ENCODE peak calls at places on chromosomes 16 and 17, in six cellular contexts. One of them, this sample, is unnamed.

GRCh38 chr17:60747069-60747808 is 69.6 kb downstream of the BCAS3 start:
- DNase-seq in tibial nerve: no peak
- DNase-seq in transverse colon: no peak
- DNase-seq in suprapubic skin: no peak
- DNase-seq in H1: peak; percentile 7
- DNase-seq in stomach: no peak
- DNase-seq in this sample: no peak

GRCh38 chr16:24036614-24037013 is 200.8 kb downstream of the PRKCB start:
- DNase-seq in tibial nerve: peak; percentile 17
- DNase-seq in transverse colon: peak; percentile 49
- DNase-seq in suprapubic skin: no peak
- DNase-seq in H1: no peak
- DNase-seq in stomach: peak; percentile 28
- DNase-seq in this sample: peak; percentile 46

GRCh38 chr17:37220609-37220953 is 155.2 kb upstream of the C17orf78 start:
- DNase-seq in tibial nerve: no peak
- DNase-seq in transverse colon: peak; percentile 9
- DNase-seq in suprapubic skin: no peak
- DNase-seq in H1: no peak
- DNase-seq in stomach: no peak
- DNase-seq in this sample: no peak

GRCh38 chr16:53910990-53911389 is 207.0 kb downstream of the FTO start:
- DNase-seq in tibial nerve: no peak
- DNase-seq in transverse colon: no peak
- DNase-seq in suprapubic skin: no peak
- DNase-seq in H1: no peak
- DNase-seq in stomach: no peak
- DNase-seq in this sample: no peak

GRCh38 chr16:14681115-14681514 is 13.0 kb downstream of the PLA2G10 start:
- DNase-seq in tibial nerve: no peak
- DNase-seq in transverse colon: no peak
- DNase-seq in suprapubic skin: no peak
- DNase-seq in H1: no peak
- DNase-seq in stomach: no peak
- DNase-seq in this sample: no peak

GRCh38 chr16:87380875-87381274 is 2.7 kb downstream of the FBXO31 start:
- DNase-seq in tibial nerve: no peak
- DNase-seq in transverse colon: no peak
- DNase-seq in suprapubic skin: no peak
- DNase-seq in H1: no peak
- DNase-seq in stomach: no peak
- DNase-seq in this sample: peak; percentile 67

GRCh38 chr17:79626156-79626890 is 15.5 kb upstream of the RBFOX3 start:
- DNase-seq in tibial nerve: no peak
- DNase-seq in transverse colon: peak; percentile 3
- DNase-seq in suprapubic skin: peak; percentile 59
- DNase-seq in H1: no peak
- DNase-seq in stomach: no peak
- DNase-seq in this sample: no peak

GRCh38 chr17:54968954-54969400 is 412 bp downstream of the STXBP4 start:
- DNase-seq in tibial nerve: no peak
- DNase-seq in transverse colon: peak; percentile 28
- DNase-seq in suprapubic skin: no peak
- DNase-seq in H1: no peak
- DNase-seq in stomach: no peak
- DNase-seq in this sample: peak; percentile 32

GRCh38 chr16:28084209-28084608 is 20.7 kb upstream of the GSG1L start:
- DNase-seq in tibial nerve: no peak
- DNase-seq in transverse colon: no peak
- DNase-seq in suprapubic skin: no peak
- DNase-seq in H1: no peak
- DNase-seq in stomach: no peak
- DNase-seq in this sample: no peak

GRCh38 chr16:3508736-3509135 is 7.9 kb downstream of the CLUAP1 start:
- DNase-seq in tibial nerve: no peak
- DNase-seq in transverse colon: no peak
- DNase-seq in suprapubic skin: no peak
- DNase-seq in H1: no peak
- DNase-seq in stomach: no peak
- DNase-seq in this sample: no peak

GRCh38 chr17:27296427-27296979 is 2.6 kb downstream of the WSB1 start:
- DNase-seq in tibial nerve: no peak
- DNase-seq in transverse colon: no peak
- DNase-seq in suprapubic skin: no peak
- DNase-seq in H1: no peak
- DNase-seq in stomach: no peak
- DNase-seq in this sample: no peak

GRCh38 chr17:27294689-27295630 is 1.0 kb downstream of the WSB1 start:
- DNase-seq in tibial nerve: peak; percentile 81
- DNase-seq in transverse colon: peak; percentile 76
- DNase-seq in suprapubic skin: peak; percentile 87
- DNase-seq in H1: no peak
- DNase-seq in stomach: peak; percentile 61
- DNase-seq in this sample: peak; percentile 31

GRCh38 chr17:27295945-27296344 is 2.0 kb downstream of the WSB1 start:
- DNase-seq in tibial nerve: no peak
- DNase-seq in transverse colon: no peak
- DNase-seq in suprapubic skin: no peak
- DNase-seq in H1: no peak
- DNase-seq in stomach: no peak
- DNase-seq in this sample: no peak

GRCh38 chr17:27293359-27293897 is 486 bp upstream of the WSB1 start:
- DNase-seq in tibial nerve: no peak
- DNase-seq in transverse colon: no peak
- DNase-seq in suprapubic skin: no peak
- DNase-seq in H1: no peak
- DNase-seq in stomach: no peak
- DNase-seq in this sample: no peak

DNA sequence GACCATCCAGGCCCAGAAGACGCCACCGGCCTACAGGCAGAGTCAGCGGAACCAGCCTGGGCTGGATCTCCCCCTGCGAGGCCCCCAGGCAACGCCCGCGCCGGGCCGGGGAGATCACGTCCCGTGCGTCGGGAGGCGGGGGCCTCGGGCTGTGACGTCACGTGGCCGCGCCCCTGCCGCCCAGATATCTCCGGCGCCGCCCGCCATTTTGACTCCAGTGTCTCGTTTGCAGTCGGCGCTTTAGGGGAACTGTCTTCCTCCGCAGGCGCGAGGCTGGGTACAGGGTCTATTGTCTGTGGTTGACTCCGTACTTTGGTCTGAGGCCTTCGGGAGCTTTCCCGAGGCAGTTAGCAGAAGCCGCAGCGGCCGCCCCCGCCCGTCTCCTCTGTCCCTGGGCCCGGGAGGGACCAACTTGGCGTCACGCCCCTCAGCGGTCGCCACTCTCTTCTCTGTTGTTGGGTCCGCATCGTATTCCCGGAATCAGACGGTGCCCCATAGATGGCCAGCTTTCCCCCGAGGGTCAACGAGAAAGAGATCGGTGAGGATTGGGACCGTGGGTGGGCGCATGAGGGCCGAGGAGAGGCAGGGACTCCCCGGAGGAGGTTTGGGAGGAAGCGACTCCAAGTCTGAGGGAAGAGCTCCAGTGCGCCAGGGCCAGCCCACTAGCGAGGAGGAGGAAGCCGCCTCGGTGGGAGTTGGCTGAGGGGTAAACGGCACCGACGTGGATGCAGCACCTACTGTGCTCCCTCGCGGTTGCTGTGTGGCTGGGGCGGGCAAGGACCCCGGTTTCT is at the start of gene WSB1:
- DNase-seq in tibial nerve: peak; percentile 94
- DNase-seq in transverse colon: peak; percentile 94
- DNase-seq in suprapubic skin: peak; percentile 98
- DNase-seq in H1: peak; percentile 47
- DNase-seq in stomach: peak; percentile 94
- DNase-seq in this sample: peak; percentile 77
- TF ChIP-seq EP300 in tibial nerve: peak; percentile 97
- TF ChIP-seq EP300 in transverse colon: peak; percentile 57
- TF ChIP-seq EP300 in suprapubic skin: no peak
- TF ChIP-seq EP300 in H1: no peak
- TF ChIP-seq EP300 in stomach: peak; percentile 58
- TF ChIP-seq EP300 in this sample: no peak

GRCh38 chr17:15321556-15322250 is 19.7 kb downstream of the TEKT3 start:
- DNase-seq in tibial nerve: no peak
- DNase-seq in transverse colon: no peak
- DNase-seq in suprapubic skin: no peak
- DNase-seq in H1: no peak
- DNase-seq in stomach: no peak
- DNase-seq in this sample: no peak

GRCh38 chr17:15319461-15319860 is 21.9 kb downstream of the TEKT3 start:
- DNase-seq in tibial nerve: no peak
- DNase-seq in transverse colon: no peak
- DNase-seq in suprapubic skin: no peak
- DNase-seq in H1: no peak
- DNase-seq in stomach: no peak
- DNase-seq in this sample: no peak

DNA sequence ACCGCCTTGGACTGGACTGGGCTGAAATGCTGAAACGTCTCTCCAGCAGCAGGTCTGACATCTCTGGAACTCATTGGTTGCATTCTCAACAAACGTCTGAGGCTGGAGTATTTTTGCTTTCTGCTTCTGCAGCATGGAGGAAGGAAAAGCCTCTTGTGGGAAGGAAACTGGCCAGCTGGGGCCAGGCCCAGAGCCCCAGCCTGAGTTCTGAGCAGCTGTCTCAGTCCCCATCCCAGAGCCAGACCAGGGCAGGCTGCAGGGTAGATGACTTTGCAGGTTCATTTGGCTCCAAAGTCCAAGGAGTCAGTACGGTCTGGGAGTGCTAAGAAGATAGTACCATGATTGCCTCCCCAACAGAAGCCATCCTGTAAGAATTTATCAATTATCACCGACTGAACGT is 18.2 kb downstream of the TEKT3 start:
- DNase-seq in tibial nerve: no peak
- DNase-seq in transverse colon: no peak
- DNase-seq in suprapubic skin: no peak
- DNase-seq in H1: no peak
- DNase-seq in stomach: no peak
- DNase-seq in this sample: no peak
- TF ChIP-seq EP300 in tibial nerve: no peak
- TF ChIP-seq EP300 in transverse colon: no peak
- TF ChIP-seq EP300 in suprapubic skin: no peak
- TF ChIP-seq EP300 in H1: no peak
- TF ChIP-seq EP300 in stomach: no peak
- TF ChIP-seq EP300 in this sample: no peak

GRCh38 chr16:61929801-61930200 is 106.4 kb downstream of the CDH8 start:
- DNase-seq in tibial nerve: no peak
- DNase-seq in transverse colon: no peak
- DNase-seq in suprapubic skin: no peak
- DNase-seq in H1: no peak
- DNase-seq in stomach: no peak
- DNase-seq in this sample: no peak

GRCh38 chr16:61921373-61921772 is 114.9 kb downstream of the CDH8 start:
- DNase-seq in tibial nerve: no peak
- DNase-seq in transverse colon: no peak
- DNase-seq in suprapubic skin: no peak
- DNase-seq in H1: no peak
- DNase-seq in stomach: no peak
- DNase-seq in this sample: no peak

GRCh38 chr16:61923629-61924028 is 112.6 kb downstream of the CDH8 start:
- DNase-seq in tibial nerve: no peak
- DNase-seq in transverse colon: no peak
- DNase-seq in suprapubic skin: no peak
- DNase-seq in H1: no peak
- DNase-seq in stomach: no peak
- DNase-seq in this sample: no peak

GRCh38 chr16:61926766-61927165 is 109.5 kb downstream of the CDH8 start:
- DNase-seq in tibial nerve: no peak
- DNase-seq in transverse colon: no peak
- DNase-seq in suprapubic skin: no peak
- DNase-seq in H1: no peak
- DNase-seq in stomach: no peak
- DNase-seq in this sample: peak; percentile 9
- TF ChIP-seq EP300 in tibial nerve: no peak
- TF ChIP-seq EP300 in transverse colon: no peak
- TF ChIP-seq EP300 in suprapubic skin: no peak
- TF ChIP-seq EP300 in H1: no peak
- TF ChIP-seq EP300 in stomach: no peak
- TF ChIP-seq EP300 in this sample: no peak

GRCh38 chr16:11224096-11224893 is 31.7 kb downstream of the SOCS1 start:
- DNase-seq in tibial nerve: peak; percentile 74
- DNase-seq in transverse colon: peak; percentile 86
- DNase-seq in suprapubic skin: peak; percentile 90
- DNase-seq in H1: no peak
- DNase-seq in stomach: peak; percentile 71
- DNase-seq in this sample: peak; percentile 55
- TF ChIP-seq EP300 in tibial nerve: peak; percentile 81
- TF ChIP-seq EP300 in transverse colon: peak; percentile 96
- TF ChIP-seq EP300 in suprapubic skin: no peak
- TF ChIP-seq EP300 in H1: no peak
- TF ChIP-seq EP300 in stomach: peak; percentile 76
- TF ChIP-seq EP300 in this sample: no peak

GRCh38 chr17:65182233-65182632 is 45.1 kb downstream of the RGS9 start:
- DNase-seq in tibial nerve: no peak
- DNase-seq in transverse colon: no peak
- DNase-seq in suprapubic skin: no peak
- DNase-seq in H1: no peak
- DNase-seq in stomach: no peak
- DNase-seq in this sample: no peak

GRCh38 chr17:65185686-65186382 is 48.7 kb downstream of the RGS9 start:
- DNase-seq in tibial nerve: no peak
- DNase-seq in transverse colon: no peak
- DNase-seq in suprapubic skin: no peak
- DNase-seq in H1: no peak
- DNase-seq in stomach: no peak
- DNase-seq in this sample: no peak

GRCh38 chr17:65185060-65185459 is 47.9 kb downstream of the RGS9 start:
- DNase-seq in tibial nerve: no peak
- DNase-seq in transverse colon: no peak
- DNase-seq in suprapubic skin: no peak
- DNase-seq in H1: no peak
- DNase-seq in stomach: no peak
- DNase-seq in this sample: no peak

GRCh38 chr17:65183736-65184135 is 46.6 kb downstream of the RGS9 start:
- DNase-seq in tibial nerve: no peak
- DNase-seq in transverse colon: no peak
- DNase-seq in suprapubic skin: no peak
- DNase-seq in H1: peak; percentile 62
- DNase-seq in stomach: no peak
- DNase-seq in this sample: no peak

DNA sequence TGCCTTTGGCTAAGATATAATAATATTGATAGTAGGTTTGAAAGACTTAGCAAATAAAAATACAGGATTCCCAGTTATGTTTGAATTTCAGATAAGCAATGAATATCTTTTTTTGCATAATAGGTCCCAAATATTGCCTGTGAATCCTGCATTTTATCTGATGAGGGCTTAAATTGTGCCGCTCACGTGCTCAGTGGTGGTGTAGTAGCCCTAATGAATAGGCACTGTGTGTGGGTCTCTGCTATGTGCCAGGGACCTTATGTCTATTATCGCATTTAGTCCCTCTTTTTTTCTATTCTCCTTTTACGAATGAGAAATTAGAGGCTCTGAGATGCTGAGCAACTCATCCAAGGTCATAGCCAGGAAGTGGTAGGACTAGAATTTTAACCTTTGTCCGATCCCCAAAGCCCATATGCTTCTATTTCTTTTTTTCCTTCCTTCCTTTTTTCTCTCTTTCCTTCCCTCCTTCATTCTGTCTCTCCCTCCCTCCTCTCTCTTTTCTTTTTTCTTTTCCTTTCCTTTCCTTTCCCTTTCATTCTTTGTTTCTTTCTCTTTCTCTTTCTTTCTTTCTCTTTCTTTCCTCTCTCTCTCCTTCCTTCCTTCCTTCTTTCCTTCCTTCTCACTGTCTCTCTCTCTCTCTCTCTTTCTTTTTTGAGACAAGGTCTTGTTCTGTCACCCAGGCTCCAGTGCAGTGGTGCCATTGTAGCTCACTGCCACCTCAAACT is 47.2 kb downstream of the RGS9 start:
- DNase-seq in tibial nerve: no peak
- DNase-seq in transverse colon: no peak
- DNase-seq in suprapubic skin: no peak
- DNase-seq in H1: no peak
- DNase-seq in stomach: no peak
- DNase-seq in this sample: no peak
- TF ChIP-seq EP300 in tibial nerve: no peak
- TF ChIP-seq EP300 in transverse colon: no peak
- TF ChIP-seq EP300 in suprapubic skin: no peak
- TF ChIP-seq EP300 in H1: no peak
- TF ChIP-seq EP300 in stomach: no peak
- TF ChIP-seq EP300 in this sample: no peak

This sample was measured in HepG2.